ENCODE peak calls at places on chromosomes 5 and 9, in six cellular contexts. Y is upper lobe of left lung, U is ascending aorta, G is endothelial cell, Q is stomach, K is uterus. T is an unnamed sample.
A peak's percentile ranks its signal among the peaks of the same experiment; 100 is the strongest.

GRCh38 chr5:180785794-180786221 is 16.8 kb downstream of the MGAT1 start:
- DNase-seq in Y (no peak), U (no peak), G (peak; percentile 47), K (peak; percentile 59), Q (peak; percentile 60), T (peak; percentile 72)

GRCh38 chr9:122180633-122181032 is 20.9 kb downstream of the MORN5 start:
- DNase-seq in U (no peak), K (peak; percentile 24), G (no peak), Y (no peak), Q (no peak), T (no peak)

GRCh38 chr9:124282442-124283231 is 24.9 kb downstream of the NEK6 start:
- DNase-seq in G (no peak), U (no peak), Y (peak; percentile 56), K (peak; percentile 80), Q (peak; percentile 52), T (no peak)

GRCh38 chr5:149062371-149063016 is 368 bp downstream of the SH3TC2 start:
- DNase-seq in G (peak; percentile 8), U (no peak), Y (peak; percentile 34), K (no peak), Q (no peak), T (no peak)

GRCh38 chr5:62980884-62981283 is 402.3 kb downstream of the LRRC70 start:
- DNase-seq in Y (no peak), U (no peak), K (no peak), Q (no peak), G (no peak), T (no peak)

GRCh38 chr9:114559830-114560520 is 27.6 kb upstream of the ATP6V1G1 start:
- DNase-seq in Y (no peak), Q (no peak), G (peak; percentile 12), K (no peak), U (no peak), T (no peak)

GRCh38 chr9:37899041-37899440 is 4.9 kb downstream of the SLC25A51 start:
- DNase-seq in Y (no peak), K (no peak), G (no peak), Q (no peak), U (no peak), T (no peak)

GRCh38 chr9:117768740-117769400 is 64.7 kb downstream of the TLR4 start:
- DNase-seq in Y (no peak), G (no peak), U (no peak), K (no peak), Q (no peak), T (no peak)

GRCh38 chr5:65986050-65986451 is 59.7 kb downstream of the ERBIN start:
- DNase-seq in U (no peak), Q (no peak), Y (no peak), K (no peak), G (no peak), T (no peak)

GRCh38 chr9:112529316-112529715 is 42.7 kb downstream of the KIAA1958 start:
- DNase-seq in Y (no peak), K (no peak), Q (no peak), U (no peak), G (no peak), T (no peak)

GRCh38 chr5:176700239-176700847 is 53.1 kb downstream of the TSPAN17 start:
- DNase-seq in K (no peak), G (peak; percentile 41), U (no peak), Q (no peak), Y (no peak), T (no peak)

GRCh38 chr5:142960309-142960696 is 190.1 kb downstream of the ARHGAP26 start:
- DNase-seq in Y (no peak), Q (no peak), U (no peak), K (no peak), G (no peak), T (no peak)

GRCh38 chr5:132389453-132390286 is 20.2 kb downstream of the SLC22A5 start:
- DNase-seq in U (peak; percentile 65), Q (peak; percentile 60), Y (peak; percentile 62), K (peak; percentile 72), G (no peak), T (peak; percentile 42)

DNA sequence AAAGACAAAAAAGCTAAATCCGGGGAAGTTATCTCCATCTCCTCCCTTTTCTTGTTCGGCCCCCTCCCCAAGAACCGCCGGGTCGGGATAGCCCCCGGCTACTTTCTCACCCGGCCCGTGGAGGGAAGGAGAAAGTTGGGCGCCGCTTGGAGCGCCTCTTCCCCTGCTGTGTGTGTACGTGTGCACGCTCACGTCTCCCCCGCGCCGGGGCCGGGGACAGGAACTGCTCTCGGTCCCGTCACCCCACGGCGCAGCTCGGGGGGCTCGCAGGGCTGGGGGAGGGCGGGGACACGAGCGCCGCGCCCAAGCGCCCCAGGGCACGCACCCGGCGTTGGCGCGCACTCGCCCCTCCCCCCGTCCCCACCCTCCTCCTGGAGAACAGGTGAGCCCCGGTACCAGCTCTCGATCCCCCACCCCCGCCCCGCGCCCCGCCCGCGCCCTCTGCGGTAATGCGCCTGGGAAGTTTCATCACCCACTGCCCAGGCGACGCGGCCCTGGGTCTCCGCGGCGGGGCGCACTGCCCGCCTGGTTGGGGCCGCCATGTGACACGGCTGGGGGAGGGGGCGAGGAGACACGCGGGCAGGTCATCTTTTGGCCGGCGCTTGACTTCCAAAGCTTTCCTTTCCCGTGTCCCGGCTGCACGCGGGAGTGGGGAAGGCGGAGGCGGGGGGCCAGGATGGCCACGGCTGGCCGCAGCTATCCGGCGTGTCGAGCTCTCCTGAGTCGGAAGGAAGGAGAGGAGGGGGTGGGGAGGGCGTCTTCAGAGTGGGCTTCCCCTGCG is 1.3 kb upstream of the STC2 start:
- DNase-seq in U (no peak), Y (no peak), G (peak; percentile 36), K (no peak), Q (no peak), T (no peak)
- TF ChIP-seq CTCF in U (no peak), Y (no peak), G (no peak), K (no peak), Q (no peak), T (no peak)

GRCh38 chr5:133457956-133458355 is 154.4 kb downstream of the FSTL4 start:
- DNase-seq in Y (no peak), G (no peak), U (no peak), K (no peak), Q (no peak), T (no peak)

GRCh38 chr5:133458435-133458834 is 153.9 kb downstream of the FSTL4 start:
- DNase-seq in Y (no peak), U (no peak), G (no peak), K (no peak), Q (no peak), T (no peak)

GRCh38 chr5:133459474-133460155 is 152.7 kb downstream of the FSTL4 start:
- DNase-seq in Q (no peak), G (no peak), Y (no peak), U (no peak), K (no peak), T (no peak)

GRCh38 chr5:133461796-133462516 is 150.4 kb downstream of the FSTL4 start:
- DNase-seq in U (no peak), Q (no peak), Y (peak; percentile 28), G (no peak), K (no peak), T (no peak)

DNA sequence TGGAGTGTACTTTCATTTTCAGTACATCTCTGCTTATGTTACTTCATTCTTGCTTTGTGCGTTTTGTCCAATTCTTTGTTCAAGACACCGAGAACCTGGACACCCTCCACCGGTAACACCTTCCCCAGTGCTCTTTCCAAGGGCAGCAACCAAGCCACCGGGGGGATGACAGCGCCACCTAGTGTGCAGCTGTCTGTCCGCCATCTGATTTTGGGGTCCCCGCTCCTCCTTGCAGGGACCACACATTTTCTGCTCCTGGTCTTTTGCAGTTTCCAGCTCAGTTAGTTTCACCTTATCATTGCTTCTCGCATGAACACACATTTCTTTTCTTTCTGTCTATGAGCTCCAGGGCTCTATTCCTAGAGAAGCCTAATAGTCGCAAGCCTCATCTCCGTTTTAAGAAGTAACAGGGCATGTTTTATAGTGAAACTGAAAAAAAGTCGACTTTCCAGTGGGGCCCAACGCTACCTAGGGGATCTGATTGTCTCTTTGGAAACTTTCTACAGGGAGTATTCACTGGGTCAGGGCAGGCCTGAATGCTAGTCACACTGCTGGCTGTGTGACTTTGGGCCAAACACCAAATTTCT is 152.1 kb downstream of the FSTL4 start:
- DNase-seq in Y (no peak), K (no peak), Q (no peak), U (no peak), G (peak; percentile 64), T (no peak)
- TF ChIP-seq CTCF in Y (peak; percentile 20), K (peak; percentile 33), Q (no peak), U (peak; percentile 24), G (peak; percentile 72), T (peak; percentile 74)

GRCh38 chr5:171306141-171306540 is 2.9 kb upstream of the TLX3 start:
- DNase-seq in G (no peak), U (no peak), Y (no peak), K (no peak), Q (no peak), T (no peak)

GRCh38 chr5:171308453-171309275 is at the start of gene TLX3:
- DNase-seq in G (no peak), Y (no peak), U (no peak), Q (no peak), K (no peak), T (no peak)

GRCh38 chr5:171309276-171309525 is 153 bp downstream of the TLX3 start:
- DNase-seq in Q (no peak), U (no peak), Y (no peak), G (no peak), K (no peak), T (no peak)

GRCh38 chr5:171307843-171308452 is 1.1 kb upstream of the TLX3 start:
- DNase-seq in Y (no peak), K (no peak), Q (no peak), U (no peak), G (no peak), T (no peak)

DNA sequence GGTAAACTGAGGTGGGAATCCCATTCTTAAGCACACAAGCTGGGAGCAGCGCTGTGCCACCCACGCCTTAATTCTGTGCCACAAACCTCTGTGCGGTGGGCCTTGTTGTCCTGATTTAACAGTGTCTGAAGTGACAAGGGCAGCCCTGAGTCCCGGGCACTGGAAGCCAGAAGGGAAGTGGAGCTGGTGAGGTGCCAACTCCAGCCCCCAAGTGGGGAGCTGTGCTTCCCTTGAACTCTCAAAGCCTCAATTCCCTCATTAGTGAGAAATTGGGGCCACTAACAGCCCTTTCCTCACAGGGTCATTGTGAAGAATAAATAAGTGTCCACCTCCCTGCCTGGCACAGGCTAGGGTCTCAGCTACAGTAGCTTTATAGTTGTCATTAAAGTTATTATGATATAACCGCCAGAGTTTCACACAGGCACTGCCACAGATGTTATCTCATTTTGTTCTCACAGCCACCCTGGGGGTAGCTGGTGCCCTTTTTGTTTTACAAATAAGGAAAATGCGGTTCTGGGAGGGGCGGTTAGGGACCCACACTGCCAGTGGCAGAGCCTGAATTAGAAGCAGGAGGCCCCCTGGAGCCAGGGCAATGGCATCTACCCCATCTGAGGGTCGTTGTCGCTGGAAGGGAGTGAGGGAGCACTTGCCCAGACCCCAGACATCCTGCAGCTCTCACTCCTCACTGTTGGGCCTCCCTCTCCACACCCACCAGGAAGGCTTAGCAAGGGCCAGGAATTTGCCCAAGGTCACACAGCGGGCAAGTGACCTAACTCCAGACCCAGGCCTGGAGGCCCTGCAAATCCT is 2.1 kb upstream of the TLX3 start:
- DNase-seq in G (no peak), U (no peak), Y (no peak), Q (no peak), K (no peak), T (no peak)
- TF ChIP-seq CTCF in G (no peak), U (no peak), Y (no peak), Q (no peak), K (no peak), T (no peak)

DNA sequence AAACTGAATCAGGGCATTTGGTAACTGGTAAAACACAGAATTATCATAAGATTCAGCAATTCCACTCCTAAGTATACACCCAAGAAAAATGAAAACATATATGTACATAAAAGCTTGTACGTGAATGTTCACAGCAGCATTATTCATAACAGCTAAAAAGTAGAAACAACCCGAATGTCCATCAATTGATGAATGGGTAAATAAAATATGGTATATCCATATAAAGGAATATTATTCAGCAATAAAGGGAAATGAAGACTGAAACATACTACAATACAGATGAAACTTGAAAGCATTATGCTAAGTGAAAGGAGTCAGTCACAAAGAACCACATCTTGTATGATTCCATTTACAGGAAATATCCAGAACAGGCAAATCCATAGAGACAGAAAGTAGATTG is 65.5 kb downstream of the MPDZ start:
- DNase-seq in K (no peak), Q (no peak), U (no peak), Y (no peak), G (no peak), T (no peak)
- TF ChIP-seq CTCF in K (no peak), Q (no peak), U (no peak), Y (no peak), G (no peak), T (no peak)